ENCODE peak calls at places on chromosome 19, in four cellular contexts. C is HL-60, P is GM12878, Y is K562. E is an unnamed sample.

GRCh38 chr19:48938256-48938655 is 4.8 kb downstream of the DHDH start:
- DNase-seq in Y (no peak), P (no peak), C (no peak), E (no peak)

GRCh38 chr19:15173746-15174404 is 26.9 kb downstream of the NOTCH3 start:
- DNase-seq in C (peak), Y (no peak), P (no peak), E (no peak)

GRCh38 chr19:11450570-11451326 is 15.3 kb downstream of the PRKCSH start:
- DNase-seq in Y (no peak), C (no peak), P (no peak), E (no peak)

GRCh38 chr19:29564574-29565005 is 38.8 kb downstream of the VSTM2B start:
- DNase-seq in C (no peak), P (no peak), Y (no peak), E (no peak)

GRCh38 chr19:6988257-6988656 is 33.0 kb downstream of the MBD3L2B start:
- DNase-seq in P (no peak), C (no peak), Y (no peak), E (no peak)

GRCh38 chr19:42122691-42123607 is 9.3 kb downstream of the POU2F2 start:
- DNase-seq in C (no peak), P (peak), Y (no peak), E (no peak)

GRCh38 chr19:4182082-4182926 is at the start of the genes ANKRD24 and SIRT6:
- DNase-seq in Y (peak), C (peak), P (peak), E (peak)

GRCh38 chr19:28472843-28473242 is 740.1 kb downstream of the UQCRFS1 start:
- DNase-seq in Y (no peak), P (no peak), C (peak), E (no peak)

DNA sequence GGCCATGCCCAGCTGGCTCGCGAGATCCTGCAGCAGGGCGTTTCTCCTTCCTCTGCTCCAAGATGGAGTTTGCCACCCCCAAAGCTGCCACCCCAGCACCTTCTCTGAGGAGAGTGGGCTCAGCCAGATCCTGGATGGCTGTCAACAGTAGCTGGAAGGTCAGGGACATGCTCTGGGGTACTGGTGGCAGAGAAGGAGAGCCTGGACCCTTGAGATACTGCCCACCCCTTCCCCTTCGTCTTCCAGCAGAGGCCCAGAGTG is 11.6 kb downstream of the IRGC start:
- DNase-seq in Y (no peak), C (no peak), P (no peak), E (no peak)
- TF ChIP-seq SPI1 in Y (no peak), C (no peak), P (no peak), E (no peak)

GRCh38 chr19:5891938-5892771 is 11.4 kb downstream of the NDUFA11 start:
- DNase-seq in C (peak), Y (peak), P (no peak), E (no peak)
- TF ChIP-seq POLR2AphosphoS5 in C (peak), Y (no peak), P (no peak), E (no peak)

GRCh38 chr19:45151821-45152503 is 8.8 kb downstream of the NKPD1 start:
- DNase-seq in C (no peak), Y (no peak), P (no peak), E (peak)

GRCh38 chr19:45150731-45151725 is 9.8 kb downstream of the NKPD1 start:
- DNase-seq in Y (no peak), C (no peak), P (no peak), E (peak)

GRCh38 chr19:45149129-45149528 is 11.7 kb downstream of the NKPD1 start:
- DNase-seq in C (no peak), Y (no peak), P (no peak), E (no peak)

GRCh38 chr19:45147835-45148676 is 12.7 kb downstream of the NKPD1 start:
- DNase-seq in P (no peak), C (no peak), Y (no peak), E (peak)

GRCh38 chr19:45150180-45150579 is 10.6 kb downstream of the NKPD1 start:
- DNase-seq in C (no peak), Y (no peak), P (no peak), E (no peak)
- TF ChIP-seq SPI1 in C (no peak), Y (no peak), P (no peak), E (no peak)

GRCh38 chr19:1285737-1286360 is at the start of gene EFNA2:
- DNase-seq in C (no peak), Y (no peak), P (no peak), E (no peak)
- TF ChIP-seq POLR2AphosphoS5 in C (no peak), Y (no peak), P (no peak), E (no peak)

GRCh38 chr19:13099073-13099999 is 3.3 kb downstream of the LYL1 start:
- DNase-seq in P (no peak), C (peak), Y (peak), E (peak)
- TF ChIP-seq SPI1 in P (no peak), C (no peak), Y (no peak), E (no peak)

GRCh38 chr19:51724543-51724942 is 752 bp upstream of the HAS1 start:
- DNase-seq in Y (no peak), C (no peak), P (no peak), E (no peak)

GRCh38 chr19:51729781-51730180 is 6.0 kb upstream of the HAS1 start:
- DNase-seq in C (no peak), Y (no peak), P (no peak), E (no peak)

GRCh38 chr19:51727349-51727880 is 3.6 kb upstream of the HAS1 start:
- DNase-seq in C (no peak), Y (no peak), P (no peak), E (no peak)

GRCh38 chr19:51722492-51722891 is 1.3 kb downstream of the HAS1 start:
- DNase-seq in C (no peak), Y (no peak), P (no peak), E (no peak)

GRCh38 chr19:51726049-51726448 is 2.3 kb upstream of the HAS1 start:
- DNase-seq in P (no peak), C (no peak), Y (peak), E (no peak)
- TF ChIP-seq POLR2AphosphoS5 in P (no peak), C (no peak), Y (no peak), E (no peak)

GRCh38 chr19:31597616-31598015 is 248.4 kb upstream of the TSHZ3 start:
- DNase-seq in Y (no peak), P (no peak), C (no peak), E (no peak)
- TF ChIP-seq SPI1 in Y (no peak), P (no peak), C (no peak), E (no peak)

GRCh38 chr19:12578641-12579040 is 27.4 kb upstream of the ZNF564 start:
- DNase-seq in P (no peak), Y (no peak), C (no peak), E (no peak)

DNA sequence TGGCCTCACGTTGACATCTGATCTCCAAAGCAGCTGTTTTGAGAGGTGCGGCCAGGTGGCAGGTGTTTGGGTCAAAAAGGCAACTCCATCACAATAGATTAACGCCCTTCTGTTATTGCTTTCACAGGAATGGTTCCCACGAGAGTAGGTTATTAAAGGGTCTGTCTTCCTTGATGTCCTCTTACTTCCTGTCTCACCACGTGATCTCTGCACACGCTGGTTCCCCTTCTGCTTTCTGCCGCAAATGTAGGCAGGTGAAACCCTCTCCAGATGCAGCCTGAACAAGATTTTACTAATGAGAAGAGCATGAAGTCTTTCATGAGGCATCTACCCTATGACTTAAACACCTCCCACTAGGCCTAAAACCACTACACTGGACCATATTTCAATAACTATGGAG is 22.8 kb upstream of the ZNF564 start:
- DNase-seq in C (peak), P (peak), Y (no peak), E (no peak)
- TF ChIP-seq POLR2AphosphoS5 in C (no peak), P (no peak), Y (no peak), E (no peak)

GRCh38 chr19:46513461-46514236 is 18.0 kb upstream of the PNMA8B start:
- DNase-seq in Y (peak), P (no peak), C (peak), E (peak)
- TF ChIP-seq SPI1 in Y (peak), P (no peak), C (peak), E (no peak)

GRCh38 chr19:56918682-56919307 is 78.3 kb upstream of the PEG3 start:
- DNase-seq in C (no peak), P (no peak), Y (no peak), E (no peak)

GRCh38 chr19:56912406-56912805 is 71.9 kb upstream of the PEG3 start:
- DNase-seq in Y (no peak), P (no peak), C (no peak), E (no peak)

GRCh38 chr19:56916528-56916927 is 76.0 kb upstream of the PEG3 start:
- DNase-seq in C (no peak), Y (no peak), P (no peak), E (no peak)

GRCh38 chr19:56919308-56919995 is 78.9 kb upstream of the PEG3 start:
- DNase-seq in C (no peak), Y (no peak), P (no peak), E (no peak)

GRCh38 chr19:56917998-56918397 is 77.5 kb upstream of the PEG3 start:
- DNase-seq in P (no peak), C (no peak), Y (no peak), E (no peak)
- TF ChIP-seq POLR2AphosphoS5 in P (no peak), C (no peak), Y (no peak), E (no peak)